ENCODE peak calls at places on chromosomes 12 and 14, in seven cellular contexts. X is left ventricle myocardium inferior, W is GM23338, G is kidney, E is lower lobe of right lung, Y is A549, S is PC-3. Z is an unnamed sample.

GRCh38 chr12:13924286-13924685 is 57.1 kb downstream of the GRIN2B start:
- DNase-seq in X (no peak), W (no peak), G (no peak), E (no peak), Y (no peak), S (no peak), Z (no peak)

GRCh38 chr12:57726151-57726883 is 12.2 kb downstream of the AGAP2 start:
- DNase-seq in X (peak), W (peak), G (peak), E (peak), Y (peak), S (peak), Z (peak)

GRCh38 chr12:8687846-8688601 is 9.8 kb upstream of the RIMKLB start:
- DNase-seq in X (no peak), W (peak), G (no peak), E (no peak), Y (peak), S (peak), Z (no peak)

GRCh38 chr12:48106574-48107251 is 834 bp upstream of the SENP1 start:
- DNase-seq in X (no peak), W (no peak), G (no peak), E (no peak), Y (no peak), S (no peak), Z (no peak)

GRCh38 chr12:15540025-15540424 is 217.7 kb downstream of the PTPRO start:
- DNase-seq in X (no peak), W (no peak), G (no peak), E (no peak), Y (no peak), S (no peak), Z (no peak)

GRCh38 chr12:58915634-58916033 is 4.7 kb downstream of the LRIG3 start:
- DNase-seq in X (peak), W (no peak), G (no peak), E (no peak), Y (no peak), S (peak), Z (peak)

GRCh38 chr12:122130150-122130549 is 43.9 kb downstream of the IL31 start:
- DNase-seq in X (no peak), W (no peak), G (peak), E (no peak), Y (no peak), S (peak), Z (no peak)

GRCh38 chr14:76917158-76917596 is 91.0 kb downstream of the LRRC74A start:
- DNase-seq in X (peak), W (peak), G (no peak), E (no peak), Y (peak), S (peak), Z (no peak)

GRCh38 chr14:23646648-23647549 is 10.7 kb downstream of the DHRS2 start:
- DNase-seq in X (no peak), W (no peak), G (no peak), E (no peak), Y (no peak), S (peak), Z (no peak)

GRCh38 chr14:72500234-72500838 is 393.6 kb downstream of the DPF3 start:
- DNase-seq in X (no peak), W (no peak), G (no peak), E (no peak), Y (no peak), S (peak), Z (no peak)

GRCh38 chr14:45083622-45083978 is 316 bp upstream of the PRPF39 start:
- DNase-seq in X (no peak), W (no peak), G (no peak), E (no peak), Y (no peak), S (no peak), Z (no peak)

GRCh38 chr14:67674139-67674479 is 323 bp downstream of the VTI1B start:
- DNase-seq in X (peak), W (peak), G (peak), E (peak), Y (peak), S (peak), Z (peak)

GRCh38 chr12:27551172-27551840 is 27.3 kb downstream of the PPFIBP1 start:
- DNase-seq in X (no peak), W (no peak), G (no peak), E (no peak), Y (no peak), S (no peak), Z (no peak)

GRCh38 chr12:507261-507853 is 47.6 kb downstream of the B4GALNT3 start:
- DNase-seq in X (no peak), W (no peak), G (no peak), E (no peak), Y (no peak), S (no peak), Z (no peak)

GRCh38 chr12:116687888-116688287 is 50.0 kb downstream of the SPRING1 start:
- DNase-seq in X (peak), W (peak), G (peak), E (peak), Y (peak), S (peak), Z (no peak)

GRCh38 chr14:68951051-68951797 is 27.9 kb downstream of the ACTN1 start:
- DNase-seq in X (peak), W (no peak), G (peak), E (peak), Y (peak), S (peak), Z (no peak)
- TF ChIP-seq CTCF in X (no peak), W (no peak), G (no peak), E (no peak), Y (no peak), S (no peak), Z (no peak)

GRCh38 chr12:130465046-130465445 is 127.4 kb downstream of the PIWIL1 start:
- DNase-seq in X (no peak), W (no peak), G (peak), E (no peak), Y (no peak), S (no peak), Z (no peak)

GRCh38 chr12:130468700-130469245 is 131.1 kb downstream of the PIWIL1 start:
- DNase-seq in X (no peak), W (no peak), G (peak), E (no peak), Y (no peak), S (no peak), Z (no peak)

GRCh38 chr12:130470969-130471368 is 133.3 kb downstream of the PIWIL1 start:
- DNase-seq in X (no peak), W (no peak), G (no peak), E (no peak), Y (no peak), S (no peak), Z (no peak)

GRCh38 chr12:130465626-130466025 is 127.9 kb downstream of the PIWIL1 start:
- DNase-seq in X (no peak), W (no peak), G (peak), E (no peak), Y (no peak), S (no peak), Z (no peak)

DNA sequence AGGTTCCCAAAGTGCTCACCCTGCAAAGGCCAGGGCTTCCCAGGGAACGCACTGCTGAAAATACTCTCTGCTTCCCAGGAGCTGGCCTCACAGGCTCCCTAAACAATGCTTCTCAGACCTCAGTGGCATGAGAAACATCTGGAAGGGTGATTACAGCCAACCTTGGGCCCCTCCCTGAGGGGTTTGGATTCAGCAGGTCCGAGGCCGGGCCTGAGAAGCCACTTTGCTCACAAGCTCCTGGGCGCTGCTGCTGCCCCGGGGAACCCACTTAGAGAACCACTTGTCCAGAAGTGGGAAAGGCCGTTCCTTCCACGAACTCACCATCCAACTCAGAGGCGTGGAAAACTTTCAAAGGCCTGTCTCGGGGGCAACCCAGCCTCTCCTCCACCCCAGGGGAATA is 130.5 kb downstream of the PIWIL1 start:
- DNase-seq in X (no peak), W (no peak), G (peak), E (no peak), Y (no peak), S (no peak), Z (no peak)
- H3K4me3 ChIP-seq in X (no peak), W (no peak), G (no peak), E (no peak), Y (no peak), S (no peak), Z (no peak)

GRCh38 chr12:66119229-66119869 is 11.2 kb downstream of the LLPH start:
- DNase-seq in X (no peak), W (no peak), G (no peak), E (no peak), Y (no peak), S (no peak), Z (no peak)

GRCh38 chr12:66118240-66118891 is 12.2 kb downstream of the LLPH start:
- DNase-seq in X (no peak), W (no peak), G (no peak), E (no peak), Y (no peak), S (no peak), Z (no peak)

GRCh38 chr12:66117242-66117641 is 13.3 kb downstream of the LLPH start:
- DNase-seq in X (no peak), W (no peak), G (no peak), E (no peak), Y (no peak), S (peak), Z (no peak)

GRCh38 chr12:66119870-66120241 is 10.7 kb downstream of the LLPH start:
- DNase-seq in X (no peak), W (no peak), G (no peak), E (no peak), Y (no peak), S (no peak), Z (no peak)

GRCh38 chr12:66120477-66120876 is 10.1 kb downstream of the LLPH start:
- DNase-seq in X (no peak), W (no peak), G (no peak), E (no peak), Y (no peak), S (no peak), Z (no peak)
- TF ChIP-seq CTCF in X (no peak), W (peak), G (no peak), E (no peak), Y (peak), S (peak), Z (no peak)

DNA sequence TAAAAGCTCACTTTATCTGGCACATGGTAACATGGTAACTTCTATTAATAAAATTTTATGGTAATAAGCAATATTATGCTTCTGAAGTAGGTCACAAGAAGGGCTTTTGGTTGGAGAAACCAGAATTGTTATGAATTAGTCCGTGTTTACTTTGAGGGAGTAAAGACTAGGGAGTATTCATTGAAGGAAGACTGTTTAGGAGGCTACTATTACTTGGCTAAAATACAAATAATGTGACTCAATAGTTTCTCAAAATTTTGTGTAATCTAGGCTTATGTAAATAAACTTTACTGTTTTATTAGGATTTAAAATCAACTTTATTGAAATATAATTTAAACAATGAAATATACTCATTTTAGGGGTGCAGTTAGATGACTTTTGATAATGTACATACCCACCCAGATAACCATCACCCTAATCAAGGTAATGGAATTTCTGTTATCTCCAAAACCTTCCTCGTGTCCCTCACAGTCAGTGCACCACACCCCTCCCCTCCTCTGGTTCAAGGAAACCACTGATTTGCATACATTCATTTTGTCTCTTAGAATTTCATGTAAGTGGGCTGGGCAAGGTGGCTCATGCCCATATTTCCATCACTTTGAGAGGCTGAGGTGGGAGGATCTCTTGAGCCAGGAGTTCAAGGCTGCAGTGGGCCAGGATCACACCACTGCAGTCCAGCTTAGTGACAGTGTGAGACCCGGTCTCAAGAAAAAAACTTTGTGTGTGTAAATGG is 15.6 kb downstream of the ADIPOR2 start:
- DNase-seq in X (no peak), W (no peak), G (no peak), E (no peak), Y (no peak), S (peak), Z (no peak)
- H3K4me3 ChIP-seq in X (no peak), W (no peak), G (no peak), E (no peak), Y (no peak), S (peak), Z (no peak)

DNA sequence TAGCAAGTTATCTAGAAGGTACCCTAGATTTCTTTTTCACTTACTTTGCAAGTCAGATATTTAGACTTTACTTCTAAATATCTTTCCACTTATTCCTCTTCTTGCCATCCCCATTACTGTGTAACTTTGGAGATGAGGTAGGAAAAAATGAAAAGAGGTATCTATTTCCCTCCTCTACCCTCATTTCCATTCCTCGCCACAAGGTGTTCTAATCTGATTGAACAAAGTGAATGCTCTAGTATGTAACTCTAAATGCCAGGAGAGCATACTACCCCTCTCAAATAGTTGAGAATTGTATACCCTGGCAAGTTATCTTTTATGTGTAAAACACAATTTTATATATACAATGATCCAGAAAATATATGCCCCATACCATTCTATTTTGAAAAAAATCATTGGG is 1.7 kb upstream of the LDHB start:
- DNase-seq in X (no peak), W (peak), G (no peak), E (no peak), Y (peak), S (peak), Z (no peak)
- TF ChIP-seq CTCF in X (peak), W (no peak), G (no peak), E (no peak), Y (no peak), S (peak), Z (no peak)

DNA sequence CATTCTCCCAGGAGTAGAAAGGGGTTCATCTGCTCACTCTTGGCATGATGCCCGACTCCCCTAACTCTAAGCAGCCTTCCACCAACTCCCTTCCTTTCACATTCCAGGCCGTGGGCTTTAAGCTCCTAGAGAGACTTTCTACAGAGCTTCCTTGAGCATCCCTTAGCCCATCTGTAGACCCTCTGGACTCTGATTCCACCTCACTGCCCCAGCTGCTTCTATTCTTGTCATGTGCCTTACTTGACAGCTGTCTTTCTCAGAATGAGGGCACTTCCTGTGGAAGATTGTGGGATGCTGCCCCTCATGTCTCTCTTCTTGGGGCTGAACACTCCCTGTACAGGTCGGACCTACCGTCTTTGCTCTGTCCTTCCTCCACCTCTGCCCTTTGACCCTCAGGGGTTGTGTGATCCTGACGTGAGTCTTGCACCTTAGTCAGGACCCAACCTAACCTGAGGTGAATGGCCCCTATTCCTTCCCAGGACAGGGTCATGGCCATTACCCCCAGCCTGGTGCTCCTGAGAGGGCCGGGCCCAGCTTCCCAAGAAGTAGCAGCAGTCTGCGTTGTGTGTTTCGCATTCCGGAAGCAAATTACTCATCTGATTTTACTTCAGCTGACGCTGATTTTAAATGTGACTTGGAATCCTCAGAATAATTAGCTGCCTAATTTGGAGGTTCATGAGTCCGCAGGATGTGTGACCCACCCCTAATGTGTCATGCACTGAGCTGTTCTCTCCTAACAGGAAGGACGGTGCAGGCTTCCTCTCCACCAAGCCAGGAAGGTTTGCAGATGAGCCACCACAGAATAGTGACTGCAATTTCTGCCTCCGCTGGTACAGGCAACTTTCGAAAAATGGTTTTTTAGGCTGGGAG is 2.7 kb upstream of the GALNT6 start:
- DNase-seq in X (no peak), W (no peak), G (no peak), E (no peak), Y (no peak), S (peak), Z (no peak)
- H3K4me3 ChIP-seq in X (peak), W (no peak), G (no peak), E (no peak), Y (no peak), S (peak), Z (no peak)

DNA sequence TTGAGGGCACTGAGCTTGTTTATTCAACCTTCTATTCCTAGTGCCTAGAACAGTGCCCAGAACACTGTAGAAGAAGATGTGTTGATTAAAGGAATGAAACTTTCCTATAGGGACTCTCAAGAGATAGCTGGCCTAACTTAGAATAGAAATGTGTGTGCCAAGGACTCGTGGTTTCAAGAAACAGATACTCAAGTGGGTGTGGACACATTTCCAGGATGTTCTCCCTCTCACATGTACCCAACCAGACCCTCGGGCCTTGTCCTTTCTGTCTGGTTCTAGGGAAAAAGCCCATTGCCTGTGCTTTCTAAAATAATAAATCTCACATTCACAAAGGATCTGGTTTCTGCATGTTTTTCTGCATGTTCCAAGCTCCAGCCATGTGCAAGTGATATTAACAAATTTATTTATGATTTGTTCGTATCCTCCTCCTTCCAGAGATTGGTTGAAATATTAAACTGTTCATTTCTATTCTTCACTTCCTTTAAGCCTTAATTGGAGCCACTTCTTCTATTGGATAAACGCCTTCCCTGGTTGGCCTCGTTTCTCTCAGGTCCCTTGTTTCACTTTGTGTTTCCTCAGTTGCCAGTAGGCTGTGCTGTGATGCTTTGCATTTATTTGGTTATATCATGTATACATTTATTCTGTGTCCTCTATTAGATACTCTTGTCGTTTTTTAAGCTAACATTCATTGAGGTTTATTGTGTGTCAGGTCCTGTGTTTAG is 89.8 kb downstream of the CRADD start:
- DNase-seq in X (no peak), W (peak), G (no peak), E (no peak), Y (peak), S (peak), Z (peak)
- TF ChIP-seq CTCF in X (peak), W (peak), G (peak), E (peak), Y (peak), S (peak), Z (peak)

DNA sequence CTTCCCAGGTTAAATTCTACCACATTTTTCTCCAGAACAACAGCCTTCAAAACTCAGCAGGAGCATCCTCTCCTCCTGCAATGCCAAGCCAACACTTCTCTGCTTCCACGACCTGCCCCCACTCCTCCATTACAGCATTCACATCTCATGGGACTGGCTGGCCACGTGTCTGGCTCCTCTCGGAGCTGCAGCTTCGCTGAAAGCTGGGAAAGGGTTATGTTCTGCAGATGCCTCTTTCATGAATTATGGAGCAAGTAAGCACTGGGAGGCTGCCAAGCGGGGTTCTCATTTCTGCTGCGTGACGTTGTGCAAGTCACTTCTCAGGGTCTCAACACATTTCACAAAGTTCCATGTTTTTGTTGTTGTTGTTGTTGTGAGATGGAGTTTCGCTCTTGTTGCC is 142.2 kb upstream of the RFLNA start:
- DNase-seq in X (no peak), W (no peak), G (peak), E (no peak), Y (no peak), S (no peak), Z (no peak)
- H3K4me3 ChIP-seq in X (no peak), W (no peak), G (no peak), E (no peak), Y (no peak), S (no peak), Z (no peak)

GRCh38 chr12:107984973-107985372 is 144.1 kb upstream of the WSCD2 start:
- DNase-seq in X (no peak), W (no peak), G (no peak), E (no peak), Y (no peak), S (no peak), Z (no peak)

GRCh38 chr12:107986183-107986582 is 142.9 kb upstream of the WSCD2 start:
- DNase-seq in X (no peak), W (no peak), G (no peak), E (no peak), Y (no peak), S (no peak), Z (no peak)

GRCh38 chr12:107992016-107992415 is 137.1 kb upstream of the WSCD2 start:
- DNase-seq in X (no peak), W (no peak), G (no peak), E (no peak), Y (no peak), S (no peak), Z (no peak)

GRCh38 chr12:107992870-107993451 is 136.1 kb upstream of the WSCD2 start:
- DNase-seq in X (no peak), W (peak), G (no peak), E (no peak), Y (peak), S (peak), Z (no peak)

DNA sequence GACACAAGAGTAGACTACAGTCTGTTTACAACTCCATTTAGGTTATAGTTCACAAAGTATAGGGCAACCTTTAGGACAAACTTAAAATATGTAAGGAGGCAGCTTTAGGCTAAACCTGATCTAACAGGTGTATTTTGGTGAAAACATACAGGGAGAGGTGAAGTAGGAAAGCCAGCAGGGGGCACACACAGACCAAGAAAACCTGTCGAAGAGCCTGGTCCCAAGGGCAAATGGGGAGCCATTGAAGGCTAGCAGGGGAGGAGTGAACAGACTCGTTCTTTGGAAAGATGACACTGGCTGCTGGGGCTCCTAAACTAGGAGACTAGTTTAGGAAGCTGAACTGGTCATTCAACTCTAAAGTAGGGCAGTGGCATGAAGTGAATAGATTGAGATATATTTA is 138.8 kb upstream of the WSCD2 start:
- DNase-seq in X (peak), W (peak), G (no peak), E (no peak), Y (peak), S (peak), Z (peak)
- TF ChIP-seq CTCF in X (peak), W (peak), G (peak), E (peak), Y (peak), S (peak), Z (peak)